ENCODE peak calls at places on chromosomes 3 and 15, in nine cellular contexts. One of them, this sample, is unnamed.

GRCh38 chr15:58522865-58523264 is 91.1 kb downstream of the LIPC start:
- DNase-seq in NCI-H69: no peak
- DNase-seq in CD4-positive, alpha-beta T cell: no peak
- DNase-seq in M059J: no peak
- DNase-seq in CMK: no peak
- DNase-seq in activated T-helper 1 cell treated with anti-CD3 and anti-CD28 coated beads, Interleukin-2, amount 50 U/mL, for 16 hours: no peak
- DNase-seq in NAMALWA: no peak
- DNase-seq in CD4-positive, CD25-positive, alpha-beta regulatory T cell: no peak
- DNase-seq in left cardiac atrium: no peak
- DNase-seq in this sample: no peak

GRCh38 chr3:132448211-132448961 is 31.1 kb downstream of the DNAJC13 start:
- DNase-seq in activated T-helper 1 cell treated with anti-CD3 and anti-CD28 coated beads, Interleukin-2, amount 50 U/mL, for 16 hours: no peak
- DNase-seq in CD4-positive, alpha-beta T cell: no peak
- DNase-seq in CMK: no peak
- DNase-seq in left cardiac atrium: peak
- DNase-seq in NCI-H69: no peak
- DNase-seq in CD4-positive, CD25-positive, alpha-beta regulatory T cell: no peak
- DNase-seq in NAMALWA: peak
- DNase-seq in M059J: peak
- DNase-seq in this sample: peak

GRCh38 chr15:47588968-47589367 is 128.3 kb upstream of the SEMA6D start:
- DNase-seq in M059J: peak
- DNase-seq in CD4-positive, CD25-positive, alpha-beta regulatory T cell: no peak
- DNase-seq in CMK: no peak
- DNase-seq in left cardiac atrium: no peak
- DNase-seq in CD4-positive, alpha-beta T cell: no peak
- DNase-seq in activated T-helper 1 cell treated with anti-CD3 and anti-CD28 coated beads, Interleukin-2, amount 50 U/mL, for 16 hours: no peak
- DNase-seq in NAMALWA: no peak
- DNase-seq in NCI-H69: peak
- DNase-seq in this sample: no peak

GRCh38 chr3:148218222-148218621 is 479.5 kb upstream of the AGTR1 start:
- DNase-seq in left cardiac atrium: no peak
- DNase-seq in NAMALWA: no peak
- DNase-seq in CD4-positive, alpha-beta T cell: no peak
- DNase-seq in NCI-H69: no peak
- DNase-seq in activated T-helper 1 cell treated with anti-CD3 and anti-CD28 coated beads, Interleukin-2, amount 50 U/mL, for 16 hours: no peak
- DNase-seq in CD4-positive, CD25-positive, alpha-beta regulatory T cell: no peak
- DNase-seq in CMK: no peak
- DNase-seq in M059J: no peak
- DNase-seq in this sample: no peak

GRCh38 chr3:191775451-191776233 is 314.7 kb downstream of the PYDC2 start:
- DNase-seq in CD4-positive, alpha-beta T cell: no peak
- DNase-seq in NAMALWA: no peak
- DNase-seq in CD4-positive, CD25-positive, alpha-beta regulatory T cell: no peak
- DNase-seq in CMK: no peak
- DNase-seq in activated T-helper 1 cell treated with anti-CD3 and anti-CD28 coated beads, Interleukin-2, amount 50 U/mL, for 16 hours: no peak
- DNase-seq in M059J: peak
- DNase-seq in left cardiac atrium: no peak
- DNase-seq in NCI-H69: no peak
- DNase-seq in this sample: no peak

GRCh38 chr3:105842943-105843342 is 25.9 kb downstream of the CBLB start:
- DNase-seq in CMK: no peak
- DNase-seq in CD4-positive, CD25-positive, alpha-beta regulatory T cell: no peak
- DNase-seq in NCI-H69: peak
- DNase-seq in M059J: no peak
- DNase-seq in NAMALWA: no peak
- DNase-seq in CD4-positive, alpha-beta T cell: no peak
- DNase-seq in activated T-helper 1 cell treated with anti-CD3 and anti-CD28 coated beads, Interleukin-2, amount 50 U/mL, for 16 hours: no peak
- DNase-seq in left cardiac atrium: no peak
- DNase-seq in this sample: no peak

GRCh38 chr15:92324036-92324963 is 69.4 kb upstream of the ST8SIA2 start:
- DNase-seq in CD4-positive, CD25-positive, alpha-beta regulatory T cell: no peak
- DNase-seq in M059J: no peak
- DNase-seq in CMK: no peak
- DNase-seq in left cardiac atrium: no peak
- DNase-seq in activated T-helper 1 cell treated with anti-CD3 and anti-CD28 coated beads, Interleukin-2, amount 50 U/mL, for 16 hours: no peak
- DNase-seq in CD4-positive, alpha-beta T cell: no peak
- DNase-seq in NCI-H69: no peak
- DNase-seq in NAMALWA: no peak
- DNase-seq in this sample: no peak

GRCh38 chr3:138879541-138880380 is 45.0 kb upstream of the PIK3CB start:
- DNase-seq in CD4-positive, alpha-beta T cell: no peak
- DNase-seq in left cardiac atrium: no peak
- DNase-seq in NCI-H69: no peak
- DNase-seq in activated T-helper 1 cell treated with anti-CD3 and anti-CD28 coated beads, Interleukin-2, amount 50 U/mL, for 16 hours: no peak
- DNase-seq in NAMALWA: no peak
- DNase-seq in CD4-positive, CD25-positive, alpha-beta regulatory T cell: no peak
- DNase-seq in M059J: no peak
- DNase-seq in CMK: no peak
- DNase-seq in this sample: no peak

GRCh38 chr3:34256021-34256420 is 457.6 kb downstream of the PDCD6IP start:
- DNase-seq in activated T-helper 1 cell treated with anti-CD3 and anti-CD28 coated beads, Interleukin-2, amount 50 U/mL, for 16 hours: no peak
- DNase-seq in CD4-positive, CD25-positive, alpha-beta regulatory T cell: no peak
- DNase-seq in NCI-H69: peak
- DNase-seq in NAMALWA: no peak
- DNase-seq in M059J: no peak
- DNase-seq in left cardiac atrium: no peak
- DNase-seq in CMK: no peak
- DNase-seq in CD4-positive, alpha-beta T cell: no peak
- DNase-seq in this sample: no peak

GRCh38 chr15:56988219-56988618 is 69.8 kb downstream of the TCF12 start:
- DNase-seq in M059J: no peak
- DNase-seq in CMK: no peak
- DNase-seq in activated T-helper 1 cell treated with anti-CD3 and anti-CD28 coated beads, Interleukin-2, amount 50 U/mL, for 16 hours: no peak
- DNase-seq in NAMALWA: no peak
- DNase-seq in NCI-H69: no peak
- DNase-seq in left cardiac atrium: no peak
- DNase-seq in CD4-positive, alpha-beta T cell: no peak
- DNase-seq in CD4-positive, CD25-positive, alpha-beta regulatory T cell: no peak
- DNase-seq in this sample: no peak

GRCh38 chr15:70266412-70267089 is 168.8 kb upstream of the TLE3 start:
- DNase-seq in left cardiac atrium: peak
- DNase-seq in M059J: no peak
- DNase-seq in activated T-helper 1 cell treated with anti-CD3 and anti-CD28 coated beads, Interleukin-2, amount 50 U/mL, for 16 hours: no peak
- DNase-seq in NAMALWA: no peak
- DNase-seq in CD4-positive, CD25-positive, alpha-beta regulatory T cell: no peak
- DNase-seq in CMK: peak
- DNase-seq in NCI-H69: peak
- DNase-seq in CD4-positive, alpha-beta T cell: no peak
- DNase-seq in this sample: peak

GRCh38 chr3:16300282-16300681 is 35.3 kb downstream of the OXNAD1 start:
- DNase-seq in NAMALWA: no peak
- DNase-seq in CD4-positive, alpha-beta T cell: no peak
- DNase-seq in CD4-positive, CD25-positive, alpha-beta regulatory T cell: no peak
- DNase-seq in activated T-helper 1 cell treated with anti-CD3 and anti-CD28 coated beads, Interleukin-2, amount 50 U/mL, for 16 hours: no peak
- DNase-seq in CMK: no peak
- DNase-seq in M059J: peak
- DNase-seq in left cardiac atrium: no peak
- DNase-seq in NCI-H69: no peak
- DNase-seq in this sample: no peak

GRCh38 chr3:175413926-175414325 is 554.8 kb downstream of the NAALADL2 start:
- DNase-seq in CD4-positive, alpha-beta T cell: no peak
- DNase-seq in CD4-positive, CD25-positive, alpha-beta regulatory T cell: no peak
- DNase-seq in left cardiac atrium: no peak
- DNase-seq in CMK: no peak
- DNase-seq in NCI-H69: no peak
- DNase-seq in NAMALWA: no peak
- DNase-seq in M059J: no peak
- DNase-seq in activated T-helper 1 cell treated with anti-CD3 and anti-CD28 coated beads, Interleukin-2, amount 50 U/mL, for 16 hours: no peak
- DNase-seq in this sample: no peak

GRCh38 chr15:64894395-64895056 is 17.2 kb upstream of the ANKDD1A start:
- DNase-seq in CMK: no peak
- DNase-seq in activated T-helper 1 cell treated with anti-CD3 and anti-CD28 coated beads, Interleukin-2, amount 50 U/mL, for 16 hours: peak
- DNase-seq in NAMALWA: peak
- DNase-seq in CD4-positive, alpha-beta T cell: peak
- DNase-seq in M059J: no peak
- DNase-seq in CD4-positive, CD25-positive, alpha-beta regulatory T cell: peak
- DNase-seq in left cardiac atrium: peak
- DNase-seq in NCI-H69: no peak
- DNase-seq in this sample: peak

GRCh38 chr3:101189786-101190185 is 130.6 kb downstream of the IMPG2 start:
- DNase-seq in CD4-positive, CD25-positive, alpha-beta regulatory T cell: no peak
- DNase-seq in activated T-helper 1 cell treated with anti-CD3 and anti-CD28 coated beads, Interleukin-2, amount 50 U/mL, for 16 hours: no peak
- DNase-seq in left cardiac atrium: no peak
- DNase-seq in NCI-H69: no peak
- DNase-seq in CD4-positive, alpha-beta T cell: no peak
- DNase-seq in NAMALWA: no peak
- DNase-seq in CMK: no peak
- DNase-seq in M059J: no peak
- DNase-seq in this sample: no peak

GRCh38 chr3:48077835-48078234 is 61.6 kb upstream of the MAP4 start:
- DNase-seq in CMK: no peak
- DNase-seq in left cardiac atrium: no peak
- DNase-seq in CD4-positive, alpha-beta T cell: no peak
- DNase-seq in M059J: peak
- DNase-seq in NCI-H69: no peak
- DNase-seq in activated T-helper 1 cell treated with anti-CD3 and anti-CD28 coated beads, Interleukin-2, amount 50 U/mL, for 16 hours: no peak
- DNase-seq in CD4-positive, CD25-positive, alpha-beta regulatory T cell: no peak
- DNase-seq in NAMALWA: no peak
- DNase-seq in this sample: no peak

GRCh38 chr3:18302517-18302916 is 122.6 kb downstream of the SATB1 start:
- DNase-seq in CMK: no peak
- DNase-seq in activated T-helper 1 cell treated with anti-CD3 and anti-CD28 coated beads, Interleukin-2, amount 50 U/mL, for 16 hours: no peak
- DNase-seq in NAMALWA: no peak
- DNase-seq in NCI-H69: peak
- DNase-seq in left cardiac atrium: no peak
- DNase-seq in CD4-positive, alpha-beta T cell: no peak
- DNase-seq in M059J: peak
- DNase-seq in CD4-positive, CD25-positive, alpha-beta regulatory T cell: no peak
- DNase-seq in this sample: no peak

GRCh38 chr3:72123908-72124441 is 339.0 kb upstream of the PROK2 start:
- DNase-seq in NAMALWA: no peak
- DNase-seq in CMK: no peak
- DNase-seq in NCI-H69: peak
- DNase-seq in left cardiac atrium: peak
- DNase-seq in activated T-helper 1 cell treated with anti-CD3 and anti-CD28 coated beads, Interleukin-2, amount 50 U/mL, for 16 hours: no peak
- DNase-seq in CD4-positive, alpha-beta T cell: no peak
- DNase-seq in CD4-positive, CD25-positive, alpha-beta regulatory T cell: no peak
- DNase-seq in M059J: peak
- DNase-seq in this sample: no peak

GRCh38 chr15:51129513-51130197 is 34.9 kb upstream of the TNFAIP8L3 start:
- DNase-seq in NCI-H69: peak
- DNase-seq in CD4-positive, CD25-positive, alpha-beta regulatory T cell: no peak
- DNase-seq in NAMALWA: no peak
- DNase-seq in left cardiac atrium: no peak
- DNase-seq in M059J: no peak
- DNase-seq in CMK: no peak
- DNase-seq in CD4-positive, alpha-beta T cell: no peak
- DNase-seq in activated T-helper 1 cell treated with anti-CD3 and anti-CD28 coated beads, Interleukin-2, amount 50 U/mL, for 16 hours: no peak
- DNase-seq in this sample: no peak

GRCh38 chr3:99646107-99646435 is 7.7 kb downstream of the COL8A1 start:
- DNase-seq in M059J: no peak
- DNase-seq in CD4-positive, CD25-positive, alpha-beta regulatory T cell: no peak
- DNase-seq in left cardiac atrium: no peak
- DNase-seq in CMK: no peak
- DNase-seq in NAMALWA: no peak
- DNase-seq in CD4-positive, alpha-beta T cell: no peak
- DNase-seq in NCI-H69: no peak
- DNase-seq in activated T-helper 1 cell treated with anti-CD3 and anti-CD28 coated beads, Interleukin-2, amount 50 U/mL, for 16 hours: no peak
- DNase-seq in this sample: no peak

GRCh38 chr15:77112819-77113569 is 42.1 kb upstream of the TSPAN3 start:
- DNase-seq in NAMALWA: no peak
- DNase-seq in activated T-helper 1 cell treated with anti-CD3 and anti-CD28 coated beads, Interleukin-2, amount 50 U/mL, for 16 hours: no peak
- DNase-seq in CD4-positive, alpha-beta T cell: no peak
- DNase-seq in NCI-H69: no peak
- DNase-seq in CMK: no peak
- DNase-seq in left cardiac atrium: no peak
- DNase-seq in M059J: no peak
- DNase-seq in CD4-positive, CD25-positive, alpha-beta regulatory T cell: no peak
- DNase-seq in this sample: no peak